ENCODE peak calls at places on chromosomes 16 and 17, in eight cellular contexts. P is nephron progenitor cell; K is AG20443; T is activated T-cell treated with anti-CD3 and anti-CD28 coated beads for 1 hour; L is AG04450; G is progenitor cell of endocrine pancreas; X is effector memory CD4-positive, alpha-beta T cell; W is activated T-helper 1 cell treated with anti-CD3 and anti-CD28 coated beads, Interleukin-2, amount 50 U/mL, for 16 hours. Z is an unnamed sample.

GRCh38 chr16:25550647-25551046 is 141.1 kb upstream of the HS3ST4 start:
- DNase-seq in P (no peak), K (no peak), T (no peak), L (no peak), G (no peak), X (no peak), W (no peak), Z (no peak)

GRCh38 chr16:61323456-61323855 is 712.8 kb downstream of the CDH8 start:
- DNase-seq in P (no peak), K (no peak), T (no peak), L (no peak), G (no peak), X (no peak), W (no peak), Z (no peak)

GRCh38 chr17:30291571-30292489 is at the start of gene BLMH:
- DNase-seq in P (peak; percentile 77), K (peak; percentile 99), T (peak; percentile 73), L (peak; percentile 38), G (peak; percentile 51), X (peak; percentile 67), W (peak; percentile 66), Z (peak; percentile 91)

GRCh38 chr16:78523212-78523995 is 423.9 kb downstream of the WWOX start:
- DNase-seq in P (peak; percentile 61), K (no peak), T (no peak), L (no peak), G (no peak), X (no peak), W (no peak), Z (no peak)

GRCh38 chr17:65537845-65538678 is 23.4 kb downstream of the AXIN2 start:
- DNase-seq in P (no peak), K (peak; percentile 79), T (peak; percentile 47), L (no peak), G (no peak), X (peak; percentile 47), W (peak; percentile 30), Z (no peak)

GRCh38 chr17:42670199-42670924 is 6.4 kb downstream of the PLEKHH3 start:
- DNase-seq in P (peak; percentile 74), K (no peak), T (no peak), L (no peak), G (no peak), X (peak; percentile 24), W (no peak), Z (no peak)

GRCh38 chr17:38510424-38511125 is 82.3 kb downstream of the ARHGAP23 start:
- DNase-seq in P (peak; percentile 72), K (peak; percentile 61), T (no peak), L (no peak), G (peak; percentile 39), X (no peak), W (no peak), Z (no peak)

GRCh38 chr16:69040144-69040909 is 65.1 kb upstream of the HAS3 start:
- DNase-seq in P (no peak), K (no peak), T (no peak), L (no peak), G (no peak), X (no peak), W (no peak), Z (no peak)

GRCh38 chr16:53291757-53292392 is 142.4 kb upstream of the RBL2 start:
- DNase-seq in P (no peak), K (no peak), T (no peak), L (no peak), G (no peak), X (no peak), W (no peak), Z (no peak)

GRCh38 chr16:55566432-55567175 is at the start of gene CAPNS2:
- DNase-seq in P (no peak), K (no peak), T (no peak), L (no peak), G (no peak), X (no peak), W (no peak), Z (peak; percentile 61)

GRCh38 chr17:80717661-80718060 is 173.0 kb downstream of the RPTOR start:
- DNase-seq in P (no peak), K (no peak), T (no peak), L (no peak), G (no peak), X (no peak), W (no peak), Z (no peak)

GRCh38 chr16:87146676-87147075 is 170.5 kb downstream of the C16orf95 start:
- DNase-seq in P (no peak), K (no peak), T (no peak), L (no peak), G (no peak), X (no peak), W (no peak), Z (peak; percentile 34)

GRCh38 chr16:72455743-72456659 is 284.0 kb upstream of the PMFBP1 start:
- DNase-seq in P (no peak), K (no peak), T (no peak), L (no peak), G (no peak), X (no peak), W (no peak), Z (no peak)

GRCh38 chr16:62889097-62889496 is 852.9 kb upstream of the CDH8 start:
- DNase-seq in P (no peak), K (no peak), T (no peak), L (no peak), G (no peak), X (no peak), W (no peak), Z (no peak)

GRCh38 chr17:81998222-81998621 is 20.8 kb downstream of the ASPSCR1 start:
- DNase-seq in P (no peak), K (no peak), T (no peak), L (no peak), G (no peak), X (no peak), W (no peak), Z (no peak)

GRCh38 chr16:79564594-79565210 is 35.8 kb downstream of the MAF start:
- DNase-seq in P (no peak), K (no peak), T (no peak), L (no peak), G (no peak), X (no peak), W (no peak), Z (no peak)

GRCh38 chr17:68777243-68777855 is 176.2 kb upstream of the FAM20A start:
- DNase-seq in P (peak; percentile 45), K (peak; percentile 68), T (peak; percentile 3), L (peak; percentile 36), G (peak; percentile 26), X (no peak), W (no peak), Z (no peak)

GRCh38 chr17:19379306-19380075 is 1.2 kb downstream of the MAPK7 start:
- DNase-seq in P (no peak), K (no peak), T (no peak), L (no peak), G (no peak), X (no peak), W (no peak), Z (peak; percentile 6)

GRCh38 chr16:11768850-11769249 is 26.2 kb upstream of the TXNDC11 start:
- DNase-seq in P (no peak), K (no peak), T (no peak), L (no peak), G (no peak), X (no peak), W (no peak), Z (no peak)

GRCh38 chr17:3960764-3961163 is 3.5 kb downstream of the ATP2A3 start:
- DNase-seq in P (no peak), K (peak; percentile 58), T (no peak), L (no peak), G (no peak), X (no peak), W (no peak), Z (no peak)

GRCh38 chr16:31727553-31727952 is 146.1 kb upstream of the ZNF267 start:
- DNase-seq in P (no peak), K (no peak), T (no peak), L (no peak), G (no peak), X (no peak), W (no peak), Z (no peak)

GRCh38 chr16:20866161-20866772 is 33.9 kb downstream of the DCUN1D3 start:
- DNase-seq in P (no peak), K (peak; percentile 79), T (no peak), L (no peak), G (no peak), X (no peak), W (no peak), Z (no peak)

GRCh38 chr16:69925311-69925710 is 25.8 kb upstream of the CLEC18A start:
- DNase-seq in P (no peak), K (no peak), T (no peak), L (no peak), G (no peak), X (no peak), W (no peak), Z (no peak)

GRCh38 chr17:62859146-62859545 is 51.0 kb upstream of the MARCHF10 start:
- DNase-seq in P (no peak), K (no peak), T (no peak), L (no peak), G (no peak), X (no peak), W (no peak), Z (no peak)

GRCh38 chr16:28975158-28975603 is 603 bp downstream of the SPNS1 start:
- DNase-seq in P (peak; percentile 16), K (no peak), T (no peak), L (no peak), G (no peak), X (no peak), W (no peak), Z (no peak)

GRCh38 chr17:62933986-62934385 is 32.0 kb upstream of the TANC2 start:
- DNase-seq in P (no peak), K (peak; percentile 21), T (no peak), L (no peak), G (no peak), X (no peak), W (no peak), Z (no peak)

GRCh38 chr17:73976676-73977521 is 226.6 kb upstream of the RPL38 start:
- DNase-seq in P (peak; percentile 44), K (peak; percentile 60), T (no peak), L (no peak), G (no peak), X (no peak), W (no peak), Z (peak; percentile 38)

GRCh38 chr16:54927125-54928015 is 3.3 kb upstream of the IRX5 start:
- DNase-seq in P (no peak), K (no peak), T (no peak), L (no peak), G (no peak), X (no peak), W (no peak), Z (no peak)

GRCh38 chr17:48051278-48051677 is 3.1 kb downstream of the NFE2L1 start:
- DNase-seq in P (no peak), K (no peak), T (no peak), L (no peak), G (no peak), X (no peak), W (no peak), Z (no peak)

GRCh38 chr16:72474511-72475123 is 302.7 kb upstream of the PMFBP1 start:
- DNase-seq in P (no peak), K (peak; percentile 61), T (no peak), L (peak; percentile 16), G (no peak), X (no peak), W (no peak), Z (no peak)

GRCh38 chr17:14458724-14459123 is 157.8 kb downstream of the HS3ST3B1 start:
- DNase-seq in P (no peak), K (no peak), T (no peak), L (no peak), G (no peak), X (no peak), W (no peak), Z (no peak)

GRCh38 chr17:73043686-73044581 is 48.6 kb downstream of the SLC39A11 start:
- DNase-seq in P (no peak), K (no peak), T (no peak), L (peak; percentile 77), G (no peak), X (no peak), W (no peak), Z (no peak)

GRCh38 chr17:40068129-40068581 is 5.4 kb downstream of the THRA start:
- DNase-seq in P (no peak), K (no peak), T (no peak), L (no peak), G (no peak), X (no peak), W (no peak), Z (no peak)

GRCh38 chr17:75069783-75070182 is 18.0 kb upstream of the SLC16A5 start:
- DNase-seq in P (no peak), K (no peak), T (no peak), L (no peak), G (no peak), X (no peak), W (no peak), Z (no peak)

Z was measured in upper lobe of right lung.